ENCODE peak calls at places on chromosomes 12 and 14, in five cellular contexts. Q is CD8-positive, alpha-beta memory T cell; G is small intestine; W is left ventricle myocardium inferior; E is CD4-positive, alpha-beta memory T cell. R is an unnamed sample. For H3K4me1, the result is how much of the 10 kb centered on the place peaks cover.

GRCh38 chr14:77593501-77593911 is 22.9 kb downstream of the SPTLC2 start:
- DNase-seq in G (peak), E (peak), W (no peak), Q (no peak), R (no peak)

GRCh38 chr12:131260970-131261369 is 307.3 kb downstream of the ADGRD1 start:
- DNase-seq in Q (no peak), W (no peak), G (no peak), E (no peak), R (no peak)

GRCh38 chr12:42759622-42760273 is 170.2 kb upstream of the PRICKLE1 start:
- DNase-seq in W (peak), Q (no peak), G (no peak), E (no peak), R (peak)

GRCh38 chr14:96167224-96168148 is 37.2 kb upstream of the BDKRB2 start:
- DNase-seq in W (no peak), E (no peak), Q (no peak), G (peak), R (no peak)

GRCh38 chr12:71837356-71837755 is 2.2 kb upstream of the TBC1D15 start:
- DNase-seq in W (no peak), G (no peak), Q (no peak), E (no peak), R (no peak)

GRCh38 chr14:29503903-29504302 is 423.7 kb downstream of the PRKD1 start:
- DNase-seq in W (no peak), Q (no peak), G (no peak), E (no peak), R (no peak)

GRCh38 chr14:59360923-59361794 is 104.0 kb downstream of the GPR135 start:
- DNase-seq in Q (no peak), G (peak), E (no peak), W (peak), R (peak)

GRCh38 chr14:105774001-105774400 is 247.6 kb downstream of the TMEM121 start:
- DNase-seq in G (no peak), E (no peak), Q (no peak), W (no peak), R (no peak)

GRCh38 chr12:130081420-130081819 is 80.8 kb upstream of the FZD10 start:
- DNase-seq in W (no peak), G (no peak), E (no peak), Q (no peak), R (no peak)

GRCh38 chr12:12506541-12506940 is 56.1 kb downstream of the DUSP16 start:
- DNase-seq in E (no peak), W (no peak), G (no peak), Q (no peak), R (peak)

GRCh38 chr12:103279444-103279843 is 216.3 kb downstream of the C12orf42 start:
- DNase-seq in W (no peak), E (no peak), G (no peak), Q (no peak), R (no peak)

GRCh38 chr12:55682087-55682796 is 25.5 kb downstream of the ITGA7 start:
- DNase-seq in E (no peak), G (peak), W (no peak), Q (no peak), R (no peak)
- H3K27ac ChIP-seq in E (no peak), G (peak), W (peak), Q (no peak), R (peak)

DNA sequence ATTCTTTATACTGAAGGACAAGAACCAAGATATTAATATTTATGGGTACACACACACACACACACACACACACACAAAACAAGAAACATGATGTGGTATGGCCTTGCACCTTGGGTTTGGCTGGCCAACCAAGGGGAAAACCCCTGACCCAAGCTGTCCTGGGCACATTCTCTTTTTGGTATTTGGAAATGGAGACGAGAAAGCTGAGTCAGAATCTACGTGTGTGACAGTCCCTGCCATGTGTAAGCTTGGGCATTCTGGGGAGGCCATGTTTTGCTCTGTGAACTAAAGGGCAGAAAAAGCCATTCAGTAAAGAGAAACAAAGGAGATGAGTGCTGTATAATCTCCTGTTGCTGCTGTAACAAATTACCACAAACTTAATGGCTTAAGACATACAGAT is 35.6 kb downstream of the PTGER2 start:
- DNase-seq in W (no peak), G (no peak), Q (no peak), E (no peak), R (no peak)
- H3K4me1 ChIP-seq in W (under half), G (under half), Q (half or more), E (half or more), R (under half)

DNA sequence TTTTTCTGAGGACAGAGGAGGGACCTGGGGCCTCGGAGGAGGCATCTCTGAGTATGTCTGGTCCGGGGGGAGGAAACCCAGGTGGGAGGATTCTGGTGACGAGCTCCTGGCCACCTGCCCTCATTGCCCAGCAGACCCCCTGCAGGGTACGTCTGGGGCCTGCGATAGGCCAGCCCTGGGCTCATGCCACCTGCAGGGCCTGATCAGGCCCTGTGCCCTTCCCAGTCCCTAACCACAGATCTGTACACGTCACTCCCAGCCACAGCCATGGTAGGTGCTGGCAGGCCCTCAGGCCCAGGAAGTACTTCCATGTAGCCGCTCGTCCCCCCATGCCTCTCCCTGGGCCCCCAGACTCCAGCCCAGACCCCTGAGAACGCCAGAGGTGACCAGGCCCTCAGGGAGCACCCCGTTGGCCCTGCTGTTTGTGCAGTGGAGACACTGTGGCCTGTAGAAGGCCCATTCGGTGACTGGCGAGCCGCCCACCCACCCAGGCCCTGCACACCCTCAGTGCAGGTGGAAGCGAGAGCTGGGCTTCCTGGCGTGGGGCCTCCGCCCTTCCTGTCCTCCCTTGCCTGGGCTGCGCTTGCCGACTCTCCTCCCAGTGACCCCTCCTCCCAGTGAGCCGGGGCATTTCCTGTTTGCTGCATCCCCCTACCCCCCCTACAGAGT is 5.7 kb downstream of the INF2 start:
- DNase-seq in Q (peak), E (peak), G (no peak), W (peak), R (peak)
- H3K27ac ChIP-seq in Q (peak), E (peak), G (peak), W (peak), R (peak)

DNA sequence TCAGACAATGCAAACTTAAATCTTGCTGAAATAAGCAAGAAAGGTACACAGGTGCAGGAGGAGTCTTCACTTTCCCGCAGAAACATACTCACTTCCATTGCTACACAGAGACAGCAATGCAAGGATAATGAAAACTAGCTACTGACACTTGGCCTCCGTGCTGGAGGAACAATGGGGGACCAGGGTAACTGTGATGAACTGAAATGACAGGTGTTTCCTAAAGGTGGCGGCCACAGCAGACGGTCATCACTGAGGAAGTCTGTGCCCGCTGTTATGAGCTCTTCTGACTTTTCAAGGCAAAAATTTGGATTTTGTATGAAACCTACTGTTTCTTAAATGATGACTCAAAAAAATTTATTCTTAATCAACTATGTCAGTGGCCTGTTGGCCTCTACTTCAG is 189.4 kb downstream of the CACNA1C start:
- DNase-seq in G (no peak), Q (no peak), W (no peak), E (no peak), R (no peak)
- H3K4me1 ChIP-seq in G (under half), Q (under half), W (half or more), E (under half), R (under half)

GRCh38 chr12:89364058-89364457 is 11.8 kb upstream of the DUSP6 start:
- DNase-seq in E (no peak), G (no peak), W (no peak), Q (no peak), R (no peak)
- H3K27ac ChIP-seq in E (no peak), G (no peak), W (peak), Q (no peak), R (peak)

GRCh38 chr12:24404086-24404815 is 454.8 kb upstream of the SOX5 start:
- DNase-seq in E (no peak), G (no peak), Q (no peak), W (no peak), R (no peak)
- H3K4me1 ChIP-seq in E (under half), G (under half), Q (under half), W (under half), R (under half)

GRCh38 chr12:1220127-1221092 is 229.4 kb downstream of the ERC1 start:
- DNase-seq in G (no peak), E (no peak), Q (no peak), W (no peak), R (no peak)
- H3K27ac ChIP-seq in G (no peak), E (no peak), Q (no peak), W (peak), R (peak)

GRCh38 chr14:103029936-103030335 is 27.4 kb downstream of the CDC42BPB start:
- DNase-seq in E (no peak), W (no peak), G (no peak), Q (no peak), R (no peak)

GRCh38 chr14:103028772-103029171 is 28.6 kb downstream of the CDC42BPB start:
- DNase-seq in Q (no peak), W (no peak), E (no peak), G (no peak), R (no peak)

GRCh38 chr14:103031566-103031911 is 25.8 kb downstream of the CDC42BPB start:
- DNase-seq in E (no peak), W (no peak), Q (no peak), G (no peak), R (no peak)

GRCh38 chr14:103031956-103032355 is 25.4 kb downstream of the CDC42BPB start:
- DNase-seq in E (no peak), W (no peak), Q (no peak), G (peak), R (no peak)

DNA sequence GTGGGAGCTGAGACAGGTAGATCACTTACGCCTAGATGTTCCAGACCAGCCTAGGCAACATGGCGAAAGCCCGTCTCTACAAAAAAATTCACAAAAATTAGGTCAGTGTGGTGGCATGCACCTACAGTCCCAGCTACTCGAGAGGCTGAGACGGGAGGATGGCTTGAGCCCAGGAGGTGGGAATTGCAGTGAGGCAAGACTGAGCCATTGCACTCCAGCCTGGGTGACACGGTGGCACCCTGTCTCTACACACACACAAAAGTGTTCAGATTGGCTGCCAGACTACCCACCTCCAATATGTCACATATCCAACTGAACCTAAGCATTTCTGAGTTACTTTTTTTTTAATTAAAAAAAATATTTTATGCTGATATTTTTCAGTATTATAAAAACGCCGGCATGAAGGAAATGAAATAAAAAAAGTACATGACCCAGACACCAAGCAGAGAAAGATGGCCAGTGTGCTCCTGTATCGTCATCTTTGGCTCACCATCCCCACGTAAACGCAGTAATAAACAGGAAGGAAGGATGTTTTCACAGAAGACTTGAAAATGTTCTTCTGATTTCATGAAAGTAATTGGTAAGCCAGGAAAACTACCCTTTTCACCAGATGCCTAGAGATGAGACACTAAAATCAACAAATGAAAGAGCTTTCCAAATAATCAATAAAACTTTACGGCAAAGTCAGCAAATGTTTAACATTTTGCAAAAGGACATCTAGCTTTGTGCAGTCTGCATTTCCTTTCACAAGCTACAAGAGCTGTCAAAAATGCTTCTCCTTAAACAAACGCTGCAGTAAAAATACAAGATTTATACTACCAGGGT is 26.4 kb downstream of the CDC42BPB start:
- DNase-seq in E (no peak), W (no peak), Q (no peak), G (no peak), R (no peak)
- H3K4me1 ChIP-seq in E (under half), W (under half), Q (under half), G (under half), R (under half)

GRCh38 chr12:67498981-67499380 is 149.6 kb upstream of the DYRK2 start:
- DNase-seq in G (no peak), Q (no peak), W (no peak), E (no peak), R (no peak)

GRCh38 chr12:67506739-67507138 is 141.8 kb upstream of the DYRK2 start:
- DNase-seq in G (no peak), E (no peak), W (no peak), Q (no peak), R (no peak)

GRCh38 chr12:67496616-67497015 is 151.9 kb upstream of the DYRK2 start:
- DNase-seq in G (no peak), E (no peak), W (no peak), Q (no peak), R (no peak)

GRCh38 chr12:67501362-67501761 is 147.2 kb upstream of the DYRK2 start:
- DNase-seq in E (no peak), G (peak), W (no peak), Q (no peak), R (no peak)
- H3K27ac ChIP-seq in E (no peak), G (peak), W (no peak), Q (no peak), R (no peak)

R was measured in right cardiac atrium.